ENCODE peak calls at places on chromosomes 13 and 19, in nine cellular contexts. T is lung, X is AG09319, O is mammary epithelial cell, U is GM12865, E is tibial artery, D is PC-3, S is cardiac fibroblast, Q is omental fat pad. H is an unnamed sample.

GRCh38 chr13:44652223-44652622 is 76.1 kb upstream of the TSC22D1 start:
- DNase-seq in T (no peak), X (no peak), O (no peak), U (no peak), E (no peak), D (no peak), S (no peak), Q (no peak), H (no peak)

GRCh38 chr19:11887247-11887617 is 350 bp upstream of the ZNF69 start:
- DNase-seq in T (no peak), X (no peak), O (no peak), U (no peak), E (no peak), D (no peak), S (no peak), Q (no peak), H (no peak)

GRCh38 chr19:52343548-52343947 is 7.5 kb downstream of the ZNF610 start:
- DNase-seq in T (peak), X (no peak), O (no peak), U (peak), E (peak), D (peak), S (peak), Q (peak), H (peak)

GRCh38 chr19:34499155-34499834 is 17.7 kb downstream of the WTIP start:
- DNase-seq in T (no peak), X (no peak), O (no peak), U (no peak), E (peak), D (no peak), S (no peak), Q (no peak), H (no peak)

GRCh38 chr13:69418319-69418718 is 689.3 kb upstream of the ATXN8OS start:
- DNase-seq in T (no peak), X (no peak), O (no peak), U (no peak), E (no peak), D (no peak), S (no peak), Q (no peak), H (no peak)

GRCh38 chr13:36154567-36155231 is 23.5 kb upstream of the DCLK1 start:
- DNase-seq in T (no peak), X (no peak), O (no peak), U (no peak), E (no peak), D (no peak), S (peak), Q (no peak), H (no peak)

GRCh38 chr19:55720801-55721200 is 17.4 kb downstream of the NLRP9 start:
- DNase-seq in T (no peak), X (no peak), O (no peak), U (no peak), E (no peak), D (no peak), S (no peak), Q (no peak), H (no peak)

GRCh38 chr19:35108730-35109129 is 6.9 kb upstream of the FXYD3 start:
- DNase-seq in T (no peak), X (no peak), O (no peak), U (no peak), E (no peak), D (no peak), S (no peak), Q (no peak), H (no peak)

GRCh38 chr19:55251296-55252081 is 7.3 kb downstream of the PPP6R1 start:
- DNase-seq in T (no peak), X (no peak), O (no peak), U (peak), E (no peak), D (peak), S (peak), Q (no peak), H (no peak)

GRCh38 chr13:31790992-31791391 is 51.7 kb downstream of the RXFP2 start:
- DNase-seq in T (no peak), X (no peak), O (no peak), U (no peak), E (no peak), D (no peak), S (no peak), Q (no peak), H (no peak)

GRCh38 chr19:41409288-41409687 is 11.7 kb downstream of the BCKDHA start:
- DNase-seq in T (peak), X (no peak), O (peak), U (peak), E (no peak), D (peak), S (peak), Q (no peak), H (no peak)

GRCh38 chr19:13006431-13007281 is 11.4 kb downstream of the NFIX start:
- DNase-seq in T (no peak), X (no peak), O (no peak), U (no peak), E (no peak), D (no peak), S (no peak), Q (no peak), H (no peak)

GRCh38 chr13:53191091-53191490 is 162.5 kb downstream of the OLFM4 start:
- DNase-seq in T (no peak), X (no peak), O (no peak), U (no peak), E (no peak), D (peak), S (peak), Q (no peak), H (no peak)

GRCh38 chr13:44770951-44771350 is 194.8 kb upstream of the TSC22D1 start:
- DNase-seq in T (no peak), X (no peak), O (no peak), U (no peak), E (no peak), D (no peak), S (no peak), Q (no peak), H (no peak)

GRCh38 chr19:32164384-32164992 is 180.9 kb upstream of the ZNF507 start:
- DNase-seq in T (no peak), X (no peak), O (no peak), U (no peak), E (no peak), D (no peak), S (no peak), Q (no peak), H (no peak)

GRCh38 chr19:57888107-57888493 is 737 bp downstream of the ZNF814 start:
- DNase-seq in T (no peak), X (no peak), O (no peak), U (no peak), E (no peak), D (no peak), S (peak), Q (no peak), H (no peak)

GRCh38 chr13:64928704-64929499 is 2301.2 kb downstream of the PCDH9 start:
- DNase-seq in T (no peak), X (no peak), O (peak), U (peak), E (no peak), D (peak), S (peak), Q (no peak), H (no peak)

GRCh38 chr13:43831088-43831487 is 44.3 kb upstream of the ENOX1 start:
- DNase-seq in T (no peak), X (no peak), O (peak), U (no peak), E (no peak), D (peak), S (peak), Q (no peak), H (no peak)

GRCh38 chr19:16877581-16877980 is 11.2 kb upstream of the F2RL3 start:
- DNase-seq in T (no peak), X (no peak), O (peak), U (no peak), E (no peak), D (no peak), S (no peak), Q (no peak), H (no peak)

GRCh38 chr19:48674216-48674809 is 1.5 kb upstream of the NTN5 start:
- DNase-seq in T (no peak), X (no peak), O (no peak), U (no peak), E (no peak), D (no peak), S (no peak), Q (no peak), H (no peak)

GRCh38 chr19:18439025-18439909 is 1.3 kb upstream of the ISYNA1 start:
- DNase-seq in T (no peak), X (no peak), O (no peak), U (no peak), E (no peak), D (peak), S (peak), Q (no peak), H (no peak)

GRCh38 chr13:75685239-75685697 is 49.1 kb downstream of the LMO7 start:
- DNase-seq in T (no peak), X (no peak), O (peak), U (no peak), E (no peak), D (peak), S (peak), Q (no peak), H (no peak)
- TF ChIP-seq CTCF in T (no peak), X (peak), O (peak), U (no peak), E (no peak), D (peak), S (peak), Q (no peak), H (no peak)

GRCh38 chr19:3669134-3669436 is 31.2 kb downstream of the PIP5K1C start:
- DNase-seq in T (no peak), X (no peak), O (no peak), U (no peak), E (no peak), D (no peak), S (no peak), Q (no peak), H (no peak)

GRCh38 chr19:3671680-3672574 is 28.3 kb downstream of the PIP5K1C start:
- DNase-seq in T (no peak), X (no peak), O (no peak), U (no peak), E (no peak), D (no peak), S (peak), Q (no peak), H (no peak)

GRCh38 chr19:3669616-3670257 is 30.5 kb downstream of the PIP5K1C start:
- DNase-seq in T (no peak), X (no peak), O (no peak), U (no peak), E (no peak), D (no peak), S (no peak), Q (no peak), H (no peak)

GRCh38 chr19:3670796-3671679 is 29.2 kb downstream of the PIP5K1C start:
- DNase-seq in T (peak), X (peak), O (no peak), U (peak), E (peak), D (no peak), S (peak), Q (peak), H (no peak)

DNA sequence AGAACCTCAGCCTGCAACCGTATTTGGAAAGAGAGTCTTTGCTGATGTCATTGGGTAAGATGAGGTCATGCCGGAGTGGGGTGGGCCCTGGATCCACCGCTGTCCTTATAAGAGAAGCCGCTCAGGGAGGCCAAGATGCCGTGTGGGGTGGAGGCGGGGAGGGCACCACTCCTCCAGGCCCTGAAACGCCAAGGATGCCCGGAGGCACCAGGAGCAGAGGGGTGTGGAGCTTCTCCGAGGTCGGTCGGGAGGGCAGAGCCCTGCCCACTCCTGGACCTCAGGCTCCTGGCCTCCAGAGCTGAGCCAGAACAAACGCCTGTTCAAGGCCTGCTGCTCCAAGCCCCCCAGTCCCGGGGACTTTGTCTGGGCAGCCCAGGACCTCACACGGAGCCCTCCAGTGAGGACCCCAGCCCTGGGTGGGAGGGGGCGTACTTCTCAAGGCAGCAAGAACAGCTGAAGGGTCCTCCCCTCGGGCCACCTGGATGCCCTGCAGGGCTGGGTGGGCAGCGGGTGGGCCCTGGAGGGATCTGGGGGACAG is 29.9 kb downstream of the PIP5K1C start:
- DNase-seq in T (no peak), X (peak), O (no peak), U (no peak), E (peak), D (no peak), S (peak), Q (peak), H (no peak)
- TF ChIP-seq CTCF in T (no peak), X (no peak), O (no peak), U (no peak), E (no peak), D (no peak), S (no peak), Q (no peak), H (no peak)

DNA sequence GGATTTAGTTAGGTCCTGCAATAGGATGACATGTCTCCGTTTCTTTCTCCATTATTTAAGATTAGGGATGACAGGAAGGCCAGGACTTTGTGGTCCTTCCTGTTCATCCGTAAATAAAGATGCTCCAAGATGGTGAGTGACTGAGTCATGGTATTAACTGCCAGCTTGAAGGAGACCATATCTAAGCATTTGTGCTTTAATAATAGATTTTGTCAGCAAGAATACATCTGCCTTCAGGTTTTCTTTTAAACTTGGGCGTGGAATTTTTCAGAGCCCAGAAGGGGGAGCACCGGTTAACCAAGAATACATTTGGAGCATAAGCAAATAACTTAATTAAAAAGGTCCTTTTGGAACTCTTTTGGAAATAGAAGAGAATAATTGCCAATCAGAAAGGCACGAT is 68.2 kb downstream of the ARHGAP35 start:
- DNase-seq in T (no peak), X (no peak), O (no peak), U (no peak), E (no peak), D (peak), S (peak), Q (no peak), H (no peak)
- TF ChIP-seq CTCF in T (no peak), X (peak), O (no peak), U (no peak), E (no peak), D (peak), S (peak), Q (no peak), H (no peak)

GRCh38 chr19:3111586-3112247 is 17.6 kb downstream of the GNA11 start:
- DNase-seq in T (no peak), X (no peak), O (no peak), U (no peak), E (no peak), D (no peak), S (no peak), Q (no peak), H (no peak)

GRCh38 chr19:3114018-3114726 is 20.0 kb downstream of the GNA11 start:
- DNase-seq in T (no peak), X (no peak), O (no peak), U (no peak), E (no peak), D (no peak), S (no peak), Q (no peak), H (no peak)

GRCh38 chr19:3112375-3113099 is 18.4 kb downstream of the GNA11 start:
- DNase-seq in T (no peak), X (no peak), O (no peak), U (no peak), E (no peak), D (no peak), S (no peak), Q (no peak), H (no peak)

GRCh38 chr19:3114811-3115210 is 20.6 kb downstream of the GNA11 start:
- DNase-seq in T (no peak), X (no peak), O (no peak), U (no peak), E (no peak), D (no peak), S (no peak), Q (no peak), H (no peak)

GRCh38 chr19:3113100-3114017 is 19.2 kb downstream of the GNA11 start:
- DNase-seq in T (no peak), X (no peak), O (no peak), U (no peak), E (no peak), D (no peak), S (no peak), Q (no peak), H (no peak)
- TF ChIP-seq CTCF in T (no peak), X (no peak), O (no peak), U (no peak), E (no peak), D (no peak), S (no peak), Q (no peak), H (no peak)

GRCh38 chr13:20718958-20719566 is 15.6 kb downstream of the IL17D start:
- DNase-seq in T (no peak), X (no peak), O (no peak), U (no peak), E (no peak), D (no peak), S (no peak), Q (no peak), H (no peak)

GRCh38 chr13:20720499-20720898 is 17.0 kb downstream of the IL17D start:
- DNase-seq in T (no peak), X (no peak), O (no peak), U (no peak), E (no peak), D (no peak), S (no peak), Q (no peak), H (no peak)

GRCh38 chr13:20721058-20721453 is 17.6 kb downstream of the IL17D start:
- DNase-seq in T (no peak), X (no peak), O (no peak), U (no peak), E (no peak), D (no peak), S (no peak), Q (no peak), H (no peak)

GRCh38 chr13:20719783-20720182 is 16.3 kb downstream of the IL17D start:
- DNase-seq in T (no peak), X (no peak), O (no peak), U (no peak), E (no peak), D (no peak), S (no peak), Q (no peak), H (no peak)

GRCh38 chr13:20721454-20722357 is 18.2 kb downstream of the IL17D start:
- DNase-seq in T (peak), X (no peak), O (peak), U (no peak), E (peak), D (peak), S (peak), Q (no peak), H (no peak)
- TF ChIP-seq CTCF in T (no peak), X (no peak), O (no peak), U (no peak), E (no peak), D (no peak), S (no peak), Q (no peak), H (no peak)

GRCh38 chr19:50518091-50519005 is 4.6 kb upstream of the ASPDH start:
- DNase-seq in T (no peak), X (no peak), O (no peak), U (no peak), E (no peak), D (no peak), S (no peak), Q (no peak), H (no peak)
- TF ChIP-seq CTCF in T (no peak), X (no peak), O (no peak), U (peak), E (no peak), D (peak), S (no peak), Q (no peak), H (peak)

DNA sequence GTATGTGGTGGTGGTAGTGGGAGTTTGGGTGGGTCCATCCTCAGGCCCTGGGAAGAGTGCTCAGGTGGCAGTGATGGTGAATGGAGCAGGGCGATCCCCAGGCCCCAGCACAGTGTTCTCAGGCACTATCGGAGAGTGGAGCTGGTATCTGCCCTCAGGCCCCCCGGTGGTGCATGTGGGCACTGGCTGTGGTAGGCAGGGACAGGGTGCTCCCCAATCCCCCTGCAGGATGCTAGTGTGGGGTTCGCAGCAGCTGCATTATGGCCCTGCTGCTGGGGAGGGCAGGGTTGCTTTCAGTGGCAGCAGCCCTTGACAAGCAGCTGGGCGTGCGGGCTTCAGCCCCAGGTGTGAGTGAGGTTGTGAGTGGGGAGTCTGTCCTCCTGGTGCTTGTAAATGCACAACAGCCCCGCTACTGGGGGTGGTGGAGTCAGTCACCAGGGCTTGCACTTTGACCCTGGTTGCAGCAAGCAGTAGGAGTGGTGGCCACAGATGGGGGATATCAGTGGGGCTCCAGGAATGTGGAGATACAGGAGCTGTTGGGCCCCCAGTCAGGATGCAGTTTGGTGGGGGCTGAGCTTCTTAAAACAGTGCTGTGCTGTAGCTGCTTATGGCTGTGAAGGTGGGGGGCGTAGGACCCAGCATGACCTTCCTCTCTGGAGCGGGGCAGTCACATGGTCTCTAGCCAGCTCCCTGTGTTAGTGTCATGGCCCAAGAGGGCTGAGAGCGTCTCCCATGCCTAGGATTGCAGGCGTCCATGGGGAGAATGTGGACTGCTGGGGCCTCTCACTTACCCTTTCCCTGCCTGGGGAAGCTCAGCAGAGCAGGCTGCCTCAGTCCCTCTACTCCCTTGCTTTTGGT is 38.7 kb upstream of the ARHGEF7 start:
- DNase-seq in T (peak), X (no peak), O (no peak), U (no peak), E (no peak), D (no peak), S (no peak), Q (no peak), H (no peak)
- TF ChIP-seq CTCF in T (no peak), X (no peak), O (no peak), U (no peak), E (no peak), D (no peak), S (no peak), Q (no peak), H (no peak)

GRCh38 chr13:28138012-28138755 is at the start of gene PAN3:
- DNase-seq in T (peak), X (peak), O (peak), U (peak), E (peak), D (peak), S (peak), Q (peak), H (peak)
- TF ChIP-seq CTCF in T (no peak), X (peak), O (no peak), U (no peak), E (no peak), D (no peak), S (peak), Q (no peak), H (no peak)

GRCh38 chr13:33776510-33776909 is 41.4 kb upstream of the RFC3 start:
- DNase-seq in T (no peak), X (no peak), O (no peak), U (no peak), E (no peak), D (no peak), S (no peak), Q (no peak), H (no peak)
- TF ChIP-seq CTCF in T (no peak), X (no peak), O (no peak), U (no peak), E (no peak), D (no peak), S (no peak), Q (no peak), H (no peak)

DNA sequence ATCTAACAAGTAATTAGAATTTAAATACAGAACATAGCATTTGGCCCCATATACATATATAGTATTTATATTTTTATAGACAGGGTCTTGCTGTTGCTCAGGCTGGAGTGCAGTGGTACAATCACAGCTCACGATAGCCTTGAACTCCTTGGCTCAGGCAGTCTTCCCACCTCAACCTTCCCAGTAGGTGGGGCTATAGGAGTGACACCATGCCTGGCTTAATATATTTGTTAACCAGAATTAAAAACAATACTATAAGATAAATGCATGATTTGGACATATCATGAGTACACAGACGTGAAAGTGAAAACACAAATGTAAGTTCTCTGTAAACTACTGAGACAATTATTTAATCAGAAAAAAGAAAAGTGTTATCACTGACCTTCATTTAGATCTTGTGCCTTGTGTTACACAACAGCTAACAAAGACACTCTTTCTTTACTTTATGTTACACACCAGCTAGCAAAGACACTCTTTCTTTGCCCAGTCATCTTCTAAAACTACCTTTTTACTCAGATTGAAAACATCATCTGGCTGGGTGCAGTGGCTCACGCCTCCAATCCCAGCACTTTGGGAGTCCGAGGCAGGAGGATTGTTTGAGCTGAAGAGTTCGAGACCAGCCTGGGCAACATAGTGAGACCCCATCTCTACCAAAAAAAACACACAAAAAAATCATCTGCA is 22.6 kb downstream of the CARS2 start:
- DNase-seq in T (no peak), X (no peak), O (peak), U (no peak), E (no peak), D (peak), S (peak), Q (no peak), H (no peak)
- TF ChIP-seq CTCF in T (no peak), X (peak), O (no peak), U (no peak), E (no peak), D (peak), S (peak), Q (no peak), H (no peak)

H was measured in mesothelial cell of epicardium.